ENCODE peak calls at places on chromosomes 12 and 14, in eight cellular contexts. N is dorsolateral prefrontal cortex; L is Jurkat, Clone E6-1; K is mucosa of descending colon; Q is GM12878; P is psoas muscle; M is AG09309; F is heart right ventricle. C is an unnamed sample.

GRCh38 chr12:94186461-94187237 is 38.3 kb downstream of the PLXNC1 start:
- DNase-seq in Q (no peak), N (peak; percentile 92), K (no peak), L (no peak), M (no peak), P (peak; percentile 74), F (peak; percentile 49), C (no peak)

GRCh38 chr12:129531004-129531403 is 372.8 kb downstream of the TMEM132D start:
- DNase-seq in Q (no peak), N (no peak), P (no peak), L (no peak), F (no peak), K (peak; percentile 86), M (no peak), C (no peak)

GRCh38 chr14:35875296-35875695 is 49.2 kb downstream of the BRMS1L start:
- DNase-seq in F (no peak), Q (no peak), K (no peak), P (no peak), L (no peak), M (no peak), N (no peak), C (no peak)

GRCh38 chr12:132003846-132004245 is 54.1 kb downstream of the EP400 start:
- DNase-seq in M (peak; percentile 32), F (no peak), P (no peak), L (no peak), Q (no peak), K (no peak), N (no peak), C (no peak)

GRCh38 chr12:125140239-125140917 is 75.1 kb downstream of the AACS start:
- DNase-seq in L (no peak), Q (no peak), P (no peak), N (no peak), K (no peak), F (no peak), M (no peak), C (no peak)

GRCh38 chr12:126362964-126363363 is 1297.7 kb downstream of the AACS start:
- DNase-seq in Q (no peak), N (no peak), L (no peak), P (no peak), F (no peak), K (no peak), M (no peak), C (no peak)

GRCh38 chr12:31849090-31849687 is 110.0 kb upstream of the RESF1 start:
- DNase-seq in L (peak; percentile 73), N (no peak), F (no peak), Q (no peak), M (no peak), P (no peak), K (no peak), C (no peak)

GRCh38 chr12:48965447-48965846 is 6.1 kb downstream of the WNT10B start:
- DNase-seq in F (no peak), N (no peak), L (no peak), Q (no peak), M (no peak), K (no peak), P (no peak), C (no peak)

GRCh38 chr14:105487986-105488777 is 1.5 kb downstream of the CRIP1 start:
- DNase-seq in N (no peak), M (no peak), L (no peak), P (peak; percentile 53), K (peak; percentile 73), Q (no peak), F (peak; percentile 39), C (no peak)

GRCh38 chr12:114668905-114669304 is 15.1 kb downstream of the TBX3 start:
- DNase-seq in M (no peak), N (no peak), L (no peak), K (no peak), F (no peak), P (no peak), Q (no peak), C (no peak)
- H3K4me3 ChIP-seq in M (peak overlapping the region; percentile 51), N (no peak overlapping the region), L (no peak overlapping the region), K (no peak overlapping the region), F (peak overlapping the region; percentile 34), P (peak overlapping the region; percentile 62), Q (no peak overlapping the region), C (no peak overlapping the region)

DNA sequence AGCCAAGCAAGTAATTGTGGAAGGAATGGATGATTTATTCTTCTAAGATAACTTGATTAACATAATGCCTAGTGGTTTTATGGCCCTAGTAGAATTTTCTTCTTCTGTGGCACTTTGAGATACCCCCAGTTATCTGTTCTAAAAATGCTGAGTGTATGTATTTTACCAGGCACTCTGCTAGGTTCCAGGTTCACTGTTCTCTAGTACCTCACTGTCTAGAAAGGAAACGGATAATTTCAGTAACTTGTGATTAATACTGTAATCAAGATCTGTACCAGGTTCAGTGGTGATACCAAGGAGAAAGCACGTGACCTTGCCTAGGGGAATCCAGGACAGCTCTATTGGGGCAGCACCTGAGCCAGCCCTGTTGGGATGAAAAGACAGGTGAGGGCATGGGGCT is 8.0 kb downstream of the ANO6 start:
- DNase-seq in P (no peak), F (no peak), M (no peak), L (no peak), N (no peak), K (no peak), Q (no peak), C (no peak)
- H3K4me3 ChIP-seq in P (no peak overlapping the region), F (no peak overlapping the region), M (no peak overlapping the region), L (no peak overlapping the region), N (no peak overlapping the region), K (no peak overlapping the region), Q (peak overlapping the region; percentile 47), C (peak overlapping the region; percentile 22)

DNA sequence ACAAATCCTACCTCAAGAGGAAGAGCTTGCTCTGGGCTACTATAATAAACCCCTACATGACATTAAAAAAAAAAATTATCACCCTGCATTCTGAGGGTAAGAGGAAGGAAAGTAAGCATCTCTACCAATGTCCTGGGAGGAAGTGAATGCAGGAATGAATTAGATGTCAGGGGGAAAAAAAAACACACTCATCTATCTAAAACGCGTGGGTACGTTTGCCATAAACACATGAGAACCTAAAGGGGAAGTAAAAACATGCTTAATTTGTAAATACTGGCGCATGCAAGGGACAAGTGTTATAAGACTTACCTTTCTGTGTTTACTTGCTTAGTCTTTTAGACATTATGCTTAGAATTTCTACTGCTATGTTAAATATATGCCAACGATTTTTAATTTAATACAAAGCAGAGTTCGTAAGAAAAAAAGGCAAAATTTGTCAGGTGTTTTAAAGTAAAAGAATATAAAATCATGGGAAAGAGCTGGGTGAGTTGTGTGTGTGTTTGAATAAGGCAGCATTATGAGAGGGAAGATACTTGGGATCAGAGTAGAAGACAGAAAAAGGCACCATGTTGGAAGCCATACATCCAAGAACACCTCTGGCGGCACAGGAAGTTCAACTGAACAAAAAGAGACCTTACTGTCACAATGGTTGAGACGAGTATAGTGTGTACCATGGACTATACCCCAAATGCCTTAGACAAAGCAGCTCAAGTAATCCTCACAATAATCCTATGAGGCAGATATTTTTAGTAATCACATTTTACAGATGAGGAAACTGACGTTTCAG is 1.5 kb downstream of the TMED8 start:
- DNase-seq in N (no peak), L (peak; percentile 41), Q (no peak), P (no peak), F (no peak), K (no peak), M (no peak), C (peak; percentile 20)
- H3K4me3 ChIP-seq in N (peak overlapping the region; percentile 89), L (peak overlapping the region; percentile 80), Q (peak overlapping the region; percentile 83), P (peak overlapping the region; percentile 92), F (no peak overlapping the region), K (no peak overlapping the region), M (no peak overlapping the region), C (peak overlapping the region; percentile 71)

GRCh38 chr12:43252585-43252984 is 299.4 kb downstream of the ADAMTS20 start:
- DNase-seq in Q (no peak), P (no peak), L (no peak), F (no peak), M (no peak), K (no peak), N (no peak), C (no peak)

DNA sequence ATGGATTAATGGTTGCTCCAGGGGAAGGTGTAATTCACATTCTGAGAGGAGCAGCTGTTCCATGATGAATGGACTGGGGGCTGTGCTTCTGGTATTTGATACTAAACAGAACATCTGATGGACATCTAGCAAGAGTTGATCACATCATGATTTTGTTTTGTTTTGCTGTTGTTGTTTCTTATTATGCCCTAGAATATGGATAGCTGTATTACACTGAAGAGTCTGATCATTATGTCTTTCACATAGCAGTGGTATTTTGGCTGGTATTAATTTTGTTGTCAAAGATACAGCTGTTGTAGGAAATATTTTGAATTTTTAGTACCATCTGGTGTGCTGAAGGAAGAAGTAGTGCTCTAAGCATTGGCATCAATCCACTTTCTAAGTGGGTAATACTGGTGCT is 296.4 kb downstream of the ADAMTS20 start:
- DNase-seq in P (no peak), M (no peak), F (no peak), Q (no peak), N (no peak), L (no peak), K (no peak), C (no peak)
- H3K4me3 ChIP-seq in P (no peak overlapping the region), M (no peak overlapping the region), F (no peak overlapping the region), Q (no peak overlapping the region), N (no peak overlapping the region), L (no peak overlapping the region), K (no peak overlapping the region), C (no peak overlapping the region)

GRCh38 chr14:99601301-99601945 is 2.6 kb downstream of the CCDC85C start:
- DNase-seq in Q (no peak), L (no peak), F (no peak), P (no peak), M (no peak), N (no peak), K (peak; percentile 60), C (no peak)
- H3K4me3 ChIP-seq in Q (no peak overlapping the region), L (no peak overlapping the region), F (peak overlapping the region; percentile 41), P (peak overlapping the region; percentile 68), M (peak overlapping the region; percentile 36), N (peak overlapping the region; percentile 67), K (peak overlapping the region; percentile 32), C (no peak overlapping the region)

GRCh38 chr12:108855284-108856169 is 1.9 kb downstream of the SSH1 start:
- DNase-seq in L (no peak), F (no peak), Q (no peak), K (no peak), N (no peak), M (no peak), P (no peak), C (no peak)
- H3K4me3 ChIP-seq in L (no peak overlapping the region), F (peak overlapping the region; percentile 80), Q (peak overlapping the region; percentile 93), K (no peak overlapping the region), N (peak overlapping the region; percentile 85), M (peak overlapping the region; percentile 95), P (peak overlapping the region; percentile 98), C (peak overlapping the region; percentile 93)

DNA sequence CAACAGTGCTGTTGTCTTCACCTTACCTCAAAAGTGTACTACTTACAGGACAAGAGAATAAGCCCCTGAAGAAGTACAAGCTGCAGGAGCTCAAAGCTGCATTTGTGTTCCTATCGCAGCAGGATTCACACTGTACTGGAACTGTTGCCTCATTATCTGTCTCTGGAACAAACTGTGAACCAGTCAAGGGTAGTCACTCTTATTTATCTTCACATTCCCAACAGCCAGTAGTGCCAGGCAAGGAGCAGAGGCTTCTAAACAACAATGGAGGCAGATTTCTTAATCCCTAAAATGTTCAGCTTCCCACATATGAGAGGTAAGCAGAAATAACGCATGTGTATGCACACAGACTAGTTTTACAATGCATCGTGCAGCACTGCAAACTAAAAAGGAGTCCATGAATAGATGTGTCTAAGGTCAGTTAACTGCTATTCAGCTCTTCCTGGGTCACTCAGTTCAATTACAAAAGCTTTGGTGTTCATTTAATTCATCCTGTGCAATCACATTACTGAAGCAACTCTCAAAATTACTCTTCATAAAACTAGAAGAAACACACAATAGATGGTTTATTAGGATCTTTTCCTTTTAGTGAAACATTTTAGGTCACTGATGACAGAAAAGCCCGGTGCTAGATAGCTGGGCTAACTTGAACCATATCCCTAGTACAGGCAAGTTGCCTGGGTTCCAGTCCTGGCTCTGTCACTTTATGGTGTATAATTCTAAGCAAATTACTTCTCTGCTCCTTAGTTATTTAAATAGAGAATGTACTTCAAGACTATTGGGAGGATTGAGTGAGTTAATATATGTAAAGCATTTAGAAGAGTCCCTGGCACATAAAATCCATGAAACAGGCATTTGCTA is 2.7 kb downstream of the APPL2 start:
- DNase-seq in F (no peak), M (no peak), L (no peak), P (no peak), N (no peak), Q (no peak), K (no peak), C (no peak)
- H3K4me3 ChIP-seq in F (no peak overlapping the region), M (peak overlapping the region; percentile 19), L (no peak overlapping the region), P (peak overlapping the region; percentile 97), N (peak overlapping the region; percentile 78), Q (no peak overlapping the region), K (no peak overlapping the region), C (no peak overlapping the region)